ENCODE peak calls at places on chromosomes 4 and X, in four cellular contexts. M is NCI-H2171 treated with DMSO at 0.1 percent for 48 hours, K is thyroid gland, E is Kasumi-1. T is an unnamed sample.

GRCh38 chr4:94451051-94451404 is 714 bp upstream of the PDLIM5 start:
- DNase-seq in M (no peak), K (no peak), E (no peak), T (no peak)

GRCh38 chr4:130478406-130478805 is 1382.5 kb downstream of the C4orf33 start:
- DNase-seq in M (no peak), K (no peak), E (no peak), T (no peak)

GRCh38 chr4:47930971-47931804 is 16.8 kb upstream of the NFXL1 start:
- DNase-seq in M (no peak), K (peak), E (no peak), T (no peak)

GRCh38 chr4:113462286-113462685 is 299.3 kb downstream of the CAMK2D start:
- DNase-seq in M (peak), K (no peak), E (no peak), T (no peak)

GRCh38 chr4:25123236-25123635 is 37.0 kb downstream of the SEPSECS start:
- DNase-seq in M (no peak), K (no peak), E (no peak), T (no peak)

GRCh38 chr4:73376251-73376650 is 27.8 kb upstream of the ALB start:
- DNase-seq in M (no peak), K (no peak), E (no peak), T (no peak)

GRCh38 chr4:55363618-55364420 is 17.8 kb downstream of the SRD5A3 start:
- DNase-seq in M (no peak), K (peak), E (no peak), T (no peak)

GRCh38 chr4:163649557-163650091 is 155.1 kb downstream of the TMA16 start:
- DNase-seq in M (no peak), K (no peak), E (no peak), T (no peak)

GRCh38 chrX:103431316-103431715 is 55.0 kb downstream of the BEX3 start:
- DNase-seq in M (no peak), K (no peak), E (no peak), T (no peak)

GRCh38 chr4:169070071-169070894 is 60.2 kb upstream of the CBR4 start:
- DNase-seq in M (no peak), K (peak), E (no peak), T (no peak)

GRCh38 chr4:124887738-124888137 is 175.2 kb upstream of the ANKRD50 start:
- DNase-seq in M (no peak), K (no peak), E (no peak), T (no peak)

GRCh38 chr4:117893207-117893606 is 141.1 kb upstream of the NDST3 start:
- DNase-seq in M (no peak), K (no peak), E (no peak), T (no peak)

GRCh38 chr4:55851885-55852284 is 1.6 kb upstream of the EXOC1 start:
- DNase-seq in M (no peak), K (no peak), E (no peak), T (no peak)

GRCh38 chr4:158756588-158756987 is 12.2 kb upstream of the FNIP2 start:
- DNase-seq in M (no peak), K (no peak), E (no peak), T (no peak)

GRCh38 chr4:155541716-155542115 is 124.9 kb upstream of the GUCY1A1 start:
- DNase-seq in M (no peak), K (no peak), E (no peak), T (no peak)

GRCh38 chr4:102599887-102600286 is 98.7 kb downstream of the NFKB1 start:
- DNase-seq in M (no peak), K (no peak), E (no peak), T (no peak)

GRCh38 chr4:38084984-38085383 is 124.8 kb downstream of the PTTG2 start:
- DNase-seq in M (no peak), K (no peak), E (no peak), T (no peak)

GRCh38 chr4:152510349-152511147 is 25.3 kb downstream of the FBXW7 start:
- DNase-seq in M (no peak), K (no peak), E (no peak), T (no peak)

GRCh38 chr4:89305028-89305427 is 2.6 kb downstream of the GPRIN3 start:
- DNase-seq in M (no peak), K (no peak), E (no peak), T (no peak)

GRCh38 chr4:66855956-66856355 is 689.3 kb downstream of the CENPC start:
- DNase-seq in M (no peak), K (no peak), E (no peak), T (no peak)

GRCh38 chrX:39519213-39519544 is 578.6 kb downstream of the BCOR start:
- DNase-seq in M (peak), K (peak), E (no peak), T (peak)

GRCh38 chr4:81724925-81725329 is 253.2 kb upstream of the RASGEF1B start:
- DNase-seq in M (peak), K (peak), E (peak), T (peak)

GRCh38 chrX:125681507-125681906 is 361.8 kb downstream of the TEX13C start:
- DNase-seq in M (no peak), K (no peak), E (peak), T (no peak)

GRCh38 chr4:7094931-7095330 is 27.1 kb upstream of the GRPEL1 start:
- DNase-seq in M (no peak), K (no peak), E (no peak), T (no peak)

GRCh38 chrX:123215397-123216089 is 31.5 kb downstream of the GRIA3 start:
- DNase-seq in M (no peak), K (no peak), E (no peak), T (no peak)

GRCh38 chr4:129900430-129900953 is 804.5 kb downstream of the C4orf33 start:
- DNase-seq in M (no peak), K (no peak), E (no peak), T (no peak)

GRCh38 chr4:64230709-64231310 is 178.4 kb downstream of the TECRL start:
- DNase-seq in M (peak), K (no peak), E (peak), T (no peak)

GRCh38 chr4:86670739-86671138 is 76.6 kb downstream of the PTPN13 start:
- DNase-seq in M (no peak), K (no peak), E (no peak), T (no peak)

GRCh38 chr4:99827857-99828256 is 11.2 kb downstream of the DAPP1 start:
- DNase-seq in M (no peak), K (no peak), E (no peak), T (no peak)

GRCh38 chrX:38312436-38312835 is 14.9 kb downstream of the RPGR start:
- DNase-seq in M (no peak), K (no peak), E (no peak), T (no peak)

GRCh38 chr4:162872001-162872400 is 294.7 kb downstream of the NAF1 start:
- DNase-seq in M (no peak), K (no peak), E (no peak), T (no peak)

GRCh38 chr4:3199661-3200422 is 49.1 kb upstream of the MSANTD1 start:
- DNase-seq in M (no peak), K (no peak), E (no peak), T (no peak)

GRCh38 chrX:45143455-45143854 is 57.2 kb downstream of the DIPK2B start:
- DNase-seq in M (no peak), K (no peak), E (no peak), T (no peak)

GRCh38 chr4:37648084-37648817 is 37.9 kb downstream of the RELL1 start:
- DNase-seq in M (no peak), K (peak), E (no peak), T (no peak)

GRCh38 chrX:72094894-72095293 is 36.8 kb downstream of the RTL5 start:
- DNase-seq in M (no peak), K (peak), E (peak), T (no peak)

GRCh38 chrX:100648601-100649417 is 4.8 kb downstream of the SRPX2 start:
- DNase-seq in M (peak), K (no peak), E (no peak), T (no peak)

GRCh38 chr4:10085828-10086505 is 30.6 kb downstream of the WDR1 start:
- DNase-seq in M (no peak), K (peak), E (no peak), T (no peak)

GRCh38 chrX:82528525-82528924 is 979.6 kb upstream of the POU3F4 start:
- DNase-seq in M (no peak), K (no peak), E (no peak), T (no peak)

GRCh38 chr4:124710253-124710849 is 2.2 kb downstream of the ANKRD50 start:
- DNase-seq in M (no peak), K (no peak), E (peak), T (no peak)

GRCh38 chrX:41759817-41760216 is 35.8 kb downstream of the GPR82 start:
- DNase-seq in M (no peak), K (no peak), E (peak), T (no peak)